ENCODE peak calls at places on chromosomes 6 and 20, in four cellular contexts. G, J, Y and I are unnamed samples.

GRCh38 chr6:1625352-1625773 is 15.6 kb downstream of the FOXC1 start:
- DNase-seq in G (peak), Y (no peak), J (no peak), I (no peak)

GRCh38 chr6:21928715-21929298 is 335.3 kb downstream of the SOX4 start:
- DNase-seq in Y (no peak), J (no peak), G (no peak), I (no peak)

GRCh38 chr6:69116658-69117057 is 481.6 kb downstream of the ADGRB3 start:
- DNase-seq in Y (no peak), J (no peak), G (no peak), I (no peak)

GRCh38 chr6:88804701-88805100 is 158.7 kb downstream of the RNGTT start:
- DNase-seq in G (no peak), Y (no peak), J (no peak), I (no peak)

GRCh38 chr6:43509984-43510826 is at the start of gene LRRC73:
- DNase-seq in Y (peak), J (peak), G (peak), I (peak)

GRCh38 chr6:35299674-35300073 is 2.1 kb downstream of the DEF6 start:
- DNase-seq in J (no peak), Y (no peak), G (no peak), I (peak)

GRCh38 chr6:43639984-43640800 is 4.6 kb downstream of the MAD2L1BP start:
- DNase-seq in G (no peak), Y (no peak), J (no peak), I (no peak)

GRCh38 chr6:39203398-39203797 is 25.9 kb downstream of the KCNK5 start:
- DNase-seq in J (peak), Y (no peak), G (no peak), I (no peak)

GRCh38 chr20:19670829-19671228 is 87.2 kb upstream of the RIN2 start:
- DNase-seq in G (no peak), J (no peak), Y (no peak), I (no peak)

GRCh38 chr6:114435985-114436384 is 93.2 kb upstream of the HS3ST5 start:
- DNase-seq in G (no peak), J (no peak), Y (no peak), I (no peak)

GRCh38 chr6:114432380-114432779 is 89.6 kb upstream of the HS3ST5 start:
- DNase-seq in Y (no peak), J (no peak), G (peak), I (no peak)

DNA sequence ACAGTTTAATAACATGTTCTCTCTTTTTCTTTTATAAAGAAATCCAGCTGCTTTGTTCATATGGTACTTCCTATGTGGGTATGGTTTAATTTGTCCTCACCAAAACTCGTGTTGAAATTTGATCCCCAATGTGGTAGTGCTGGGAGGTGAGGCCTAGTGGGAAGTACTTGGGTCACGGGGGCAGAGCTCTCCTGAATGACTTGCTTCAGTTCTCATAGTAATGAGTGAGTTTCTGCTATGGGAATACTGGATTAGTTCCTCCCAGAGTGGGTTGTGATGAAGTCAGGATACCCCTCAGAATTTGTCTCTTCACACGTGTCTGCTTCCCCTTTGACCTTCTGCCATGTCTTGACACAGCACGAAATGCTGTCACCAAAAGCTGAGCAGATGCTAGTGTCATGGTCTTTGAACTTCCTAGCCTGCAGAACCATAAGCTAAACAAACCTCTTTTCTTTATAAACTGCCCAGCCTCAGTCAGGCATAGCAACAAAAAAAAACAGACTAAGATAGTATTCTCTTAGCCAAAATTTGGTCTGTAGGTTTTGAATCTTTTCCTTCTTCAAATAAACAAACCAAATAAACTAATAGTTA is 87.8 kb upstream of the HS3ST5 start:
- DNase-seq in J (no peak), Y (no peak), G (peak), I (no peak)
- TF ChIP-seq CTCF in J (no peak), Y (no peak), G (no peak), I (no peak)

GRCh38 chr6:16836186-16836981 is 75.1 kb upstream of the ATXN1 start:
- DNase-seq in Y (no peak), J (no peak), G (peak), I (no peak)
- H3K27ac ChIP-seq in Y (no peak), J (no peak), G (peak), I (no peak)

GRCh38 chr6:13383280-13384163 is 55.2 kb upstream of the TBC1D7 start:
- DNase-seq in Y (no peak), G (no peak), J (peak), I (no peak)
- TF ChIP-seq CTCF in Y (peak), G (no peak), J (peak), I (no peak)

DNA sequence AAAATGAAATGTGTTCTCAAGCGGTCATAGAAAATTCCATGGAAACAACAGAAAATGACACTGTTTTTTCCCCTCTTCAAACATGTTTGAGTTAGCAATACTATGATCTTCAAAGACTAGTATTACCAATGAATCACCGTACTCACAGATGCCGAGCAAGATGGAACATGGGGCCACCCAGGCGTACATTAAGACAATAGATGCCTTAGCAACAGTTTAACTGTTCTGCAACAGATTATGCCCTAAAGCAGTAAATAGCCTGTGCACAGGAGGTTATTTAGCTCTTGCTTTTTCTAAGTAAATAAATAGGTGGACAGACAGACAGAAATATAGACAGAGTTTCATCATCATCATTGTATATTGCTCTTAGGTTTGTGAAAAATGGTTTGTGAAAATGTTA is 284.0 kb upstream of the DEFB112 start:
- DNase-seq in J (no peak), G (no peak), Y (no peak), I (no peak)
- H3K27ac ChIP-seq in J (no peak), G (no peak), Y (no peak), I (no peak)

GRCh38 chr20:58973179-58973578 is 7.9 kb upstream of the NELFCD start:
- DNase-seq in Y (no peak), J (no peak), G (no peak), I (no peak)
- TF ChIP-seq CTCF in Y (no peak), J (no peak), G (no peak), I (no peak)

GRCh38 chr20:35165221-35166185 is 6.4 kb upstream of the PROCR start:
- DNase-seq in Y (no peak), G (no peak), J (no peak), I (no peak)

GRCh38 chr20:35171438-35171752 is 477 bp upstream of the PROCR start:
- DNase-seq in Y (no peak), J (no peak), G (no peak), I (no peak)

GRCh38 chr20:35171753-35172433 is at the start of gene PROCR:
- DNase-seq in G (peak), Y (peak), J (peak), I (peak)

GRCh38 chr20:35167787-35168186 is 4.1 kb upstream of the PROCR start:
- DNase-seq in Y (no peak), G (no peak), J (no peak), I (no peak)

GRCh38 chr20:35166242-35166830 is 5.5 kb upstream of the PROCR start:
- DNase-seq in J (peak), G (no peak), Y (no peak), I (peak)
- H3K27ac ChIP-seq in J (peak), G (no peak), Y (peak), I (no peak)